ENCODE peak calls at places on chromosomes 2 and 18, in four cellular contexts. Y is B cell; J is AG08396; X is activated CD4-positive, alpha-beta T cell treated with anti-CD3 and anti-CD28 coated beads for 4 hours. Q is an unnamed sample.

GRCh38 chr2:234674781-234675201 is 177.9 kb upstream of the ARL4C start:
- DNase-seq in Y (no peak), J (peak), X (no peak), Q (no peak)

GRCh38 chr18:10453885-10454772 is at the start of gene APCDD1:
- DNase-seq in Y (peak), J (peak), X (no peak), Q (peak)

GRCh38 chr18:66235206-66235605 is 368.7 kb downstream of the CDH19 start:
- DNase-seq in Y (no peak), J (no peak), X (no peak), Q (no peak)

GRCh38 chr18:12011962-12012549 is 30.7 kb downstream of the IMPA2 start:
- DNase-seq in Y (no peak), J (no peak), X (no peak), Q (no peak)

GRCh38 chr2:127020536-127020935 is 86.4 kb downstream of the BIN1 start:
- DNase-seq in Y (no peak), J (no peak), X (no peak), Q (no peak)

GRCh38 chr2:171909261-171909660 is 13.0 kb upstream of the HAT1 start:
- DNase-seq in Y (no peak), J (no peak), X (no peak), Q (no peak)

GRCh38 chr2:32479224-32479623 is 122.4 kb downstream of the BIRC6 start:
- DNase-seq in Y (no peak), J (peak), X (no peak), Q (no peak)

GRCh38 chr2:157996799-157997198 is 104.9 kb upstream of the UPP2 start:
- DNase-seq in Y (no peak), J (no peak), X (no peak), Q (no peak)

GRCh38 chr2:148642891-148643416 is 1.6 kb upstream of the EPC2 start:
- DNase-seq in Y (no peak), J (no peak), X (no peak), Q (no peak)

GRCh38 chr2:43220229-43220981 is 6.0 kb downstream of the ZFP36L2 start:
- DNase-seq in Y (no peak), J (no peak), X (no peak), Q (no peak)

Q was measured in Peyer's patch.